ENCODE peak calls at places on chromosomes 16 and 17, in eight cellular contexts. One of them, this sample, is unnamed.

GRCh38 chr16:74999683-75000480 is 1.1 kb downstream of the ZNRF1 start:
- DNase-seq in NCI-H510A treated with DMSO at 0.1 percent for 48 hours: peak; percentile 21
- DNase-seq in CD4-positive, alpha-beta T cell: peak; percentile 70
- DNase-seq in NCI-H1436: peak; percentile 47
- DNase-seq in uterus: peak; percentile 60
- DNase-seq in AML-193: no peak
- DNase-seq in brain microvascular endothelial cell: no peak
- DNase-seq in HEK293T: peak; percentile 23
- DNase-seq in this sample: peak; percentile 57

GRCh38 chr16:9195301-9195700 is 103.9 kb downstream of the HAPSTR1 start:
- DNase-seq in NCI-H510A treated with DMSO at 0.1 percent for 48 hours: no peak
- DNase-seq in CD4-positive, alpha-beta T cell: no peak
- DNase-seq in NCI-H1436: no peak
- DNase-seq in uterus: no peak
- DNase-seq in AML-193: no peak
- DNase-seq in brain microvascular endothelial cell: no peak
- DNase-seq in HEK293T: no peak
- DNase-seq in this sample: no peak

GRCh38 chr17:49545007-49545660 is 30.5 kb upstream of the NXPH3 start:
- DNase-seq in NCI-H510A treated with DMSO at 0.1 percent for 48 hours: no peak
- DNase-seq in CD4-positive, alpha-beta T cell: no peak
- DNase-seq in NCI-H1436: no peak
- DNase-seq in uterus: no peak
- DNase-seq in AML-193: no peak
- DNase-seq in brain microvascular endothelial cell: no peak
- DNase-seq in HEK293T: no peak
- DNase-seq in this sample: no peak

GRCh38 chr17:48547839-48548686 is 3.2 kb upstream of the HOXB2 start:
- DNase-seq in NCI-H510A treated with DMSO at 0.1 percent for 48 hours: no peak
- DNase-seq in CD4-positive, alpha-beta T cell: no peak
- DNase-seq in NCI-H1436: peak; percentile 40
- DNase-seq in uterus: no peak
- DNase-seq in AML-193: no peak
- DNase-seq in brain microvascular endothelial cell: no peak
- DNase-seq in HEK293T: peak; percentile 33
- DNase-seq in this sample: no peak

GRCh38 chr16:68737046-68737729 is at the start of gene CDH1:
- DNase-seq in NCI-H510A treated with DMSO at 0.1 percent for 48 hours: peak; percentile 78
- DNase-seq in CD4-positive, alpha-beta T cell: no peak
- DNase-seq in NCI-H1436: peak; percentile 82
- DNase-seq in uterus: no peak
- DNase-seq in AML-193: no peak
- DNase-seq in brain microvascular endothelial cell: no peak
- DNase-seq in HEK293T: peak; percentile 60
- DNase-seq in this sample: no peak

GRCh38 chr16:12095275-12096161 is 119.0 kb downstream of the SNX29 start:
- DNase-seq in NCI-H510A treated with DMSO at 0.1 percent for 48 hours: peak; percentile 46
- DNase-seq in CD4-positive, alpha-beta T cell: peak; percentile 48
- DNase-seq in NCI-H1436: peak; percentile 53
- DNase-seq in uterus: peak; percentile 63
- DNase-seq in AML-193: peak; percentile 45
- DNase-seq in brain microvascular endothelial cell: peak; percentile 59
- DNase-seq in HEK293T: peak; percentile 77
- DNase-seq in this sample: peak; percentile 78

GRCh38 chr17:38674013-38674748 is 576 bp downstream of the EPOP start:
- DNase-seq in NCI-H510A treated with DMSO at 0.1 percent for 48 hours: no peak
- DNase-seq in CD4-positive, alpha-beta T cell: no peak
- DNase-seq in NCI-H1436: no peak
- DNase-seq in uterus: no peak
- DNase-seq in AML-193: no peak
- DNase-seq in brain microvascular endothelial cell: no peak
- DNase-seq in HEK293T: no peak
- DNase-seq in this sample: no peak

GRCh38 chr16:54287758-54288591 is 1.4 kb upstream of the IRX3 start:
- DNase-seq in NCI-H510A treated with DMSO at 0.1 percent for 48 hours: no peak
- DNase-seq in CD4-positive, alpha-beta T cell: no peak
- DNase-seq in NCI-H1436: no peak
- DNase-seq in uterus: no peak
- DNase-seq in AML-193: no peak
- DNase-seq in brain microvascular endothelial cell: no peak
- DNase-seq in HEK293T: no peak
- DNase-seq in this sample: peak; percentile 43

GRCh38 chr16:9384141-9384540 is 292.7 kb downstream of the HAPSTR1 start:
- DNase-seq in NCI-H510A treated with DMSO at 0.1 percent for 48 hours: no peak
- DNase-seq in CD4-positive, alpha-beta T cell: no peak
- DNase-seq in NCI-H1436: no peak
- DNase-seq in uterus: no peak
- DNase-seq in AML-193: no peak
- DNase-seq in brain microvascular endothelial cell: no peak
- DNase-seq in HEK293T: no peak
- DNase-seq in this sample: no peak

GRCh38 chr17:5438716-5439445 is at the start of gene C1QBP:
- DNase-seq in NCI-H510A treated with DMSO at 0.1 percent for 48 hours: peak; percentile 91
- DNase-seq in CD4-positive, alpha-beta T cell: peak; percentile 85
- DNase-seq in NCI-H1436: peak; percentile 86
- DNase-seq in uterus: peak; percentile 89
- DNase-seq in AML-193: peak; percentile 64
- DNase-seq in brain microvascular endothelial cell: peak; percentile 92
- DNase-seq in HEK293T: peak; percentile 94
- DNase-seq in this sample: peak; percentile 92

GRCh38 chr17:78829477-78829876 is 11.1 kb downstream of the USP36 start:
- DNase-seq in NCI-H510A treated with DMSO at 0.1 percent for 48 hours: no peak
- DNase-seq in CD4-positive, alpha-beta T cell: no peak
- DNase-seq in NCI-H1436: no peak
- DNase-seq in uterus: no peak
- DNase-seq in AML-193: no peak
- DNase-seq in brain microvascular endothelial cell: no peak
- DNase-seq in HEK293T: no peak
- DNase-seq in this sample: no peak

GRCh38 chr17:30130121-30130520 is 13.5 kb downstream of the NSRP1 start:
- DNase-seq in NCI-H510A treated with DMSO at 0.1 percent for 48 hours: no peak
- DNase-seq in CD4-positive, alpha-beta T cell: no peak
- DNase-seq in NCI-H1436: no peak
- DNase-seq in uterus: no peak
- DNase-seq in AML-193: no peak
- DNase-seq in brain microvascular endothelial cell: no peak
- DNase-seq in HEK293T: no peak
- DNase-seq in this sample: no peak

GRCh38 chr17:152860-153420 is 15.6 kb downstream of the SCGB1C2 start:
- DNase-seq in NCI-H510A treated with DMSO at 0.1 percent for 48 hours: no peak
- DNase-seq in CD4-positive, alpha-beta T cell: no peak
- DNase-seq in NCI-H1436: no peak
- DNase-seq in uterus: no peak
- DNase-seq in AML-193: no peak
- DNase-seq in brain microvascular endothelial cell: no peak
- DNase-seq in HEK293T: no peak
- DNase-seq in this sample: peak; percentile 33

GRCh38 chr16:49754495-49755290 is 101.2 kb downstream of the ZNF423 start:
- DNase-seq in NCI-H510A treated with DMSO at 0.1 percent for 48 hours: no peak
- DNase-seq in CD4-positive, alpha-beta T cell: no peak
- DNase-seq in NCI-H1436: no peak
- DNase-seq in uterus: no peak
- DNase-seq in AML-193: no peak
- DNase-seq in brain microvascular endothelial cell: peak; percentile 37
- DNase-seq in HEK293T: no peak
- DNase-seq in this sample: peak; percentile 55

GRCh38 chr17:45876539-45876938 is 17.8 kb upstream of the MAPT start:
- DNase-seq in NCI-H510A treated with DMSO at 0.1 percent for 48 hours: no peak
- DNase-seq in CD4-positive, alpha-beta T cell: no peak
- DNase-seq in NCI-H1436: no peak
- DNase-seq in uterus: no peak
- DNase-seq in AML-193: no peak
- DNase-seq in brain microvascular endothelial cell: no peak
- DNase-seq in HEK293T: no peak
- DNase-seq in this sample: no peak

GRCh38 chr17:41553176-41553575 is 18.7 kb downstream of the KRT9 start:
- DNase-seq in NCI-H510A treated with DMSO at 0.1 percent for 48 hours: no peak
- DNase-seq in CD4-positive, alpha-beta T cell: no peak
- DNase-seq in NCI-H1436: no peak
- DNase-seq in uterus: no peak
- DNase-seq in AML-193: no peak
- DNase-seq in brain microvascular endothelial cell: no peak
- DNase-seq in HEK293T: no peak
- DNase-seq in this sample: no peak

GRCh38 chr16:48321307-48322036 is 63.7 kb downstream of the SIAH1 start:
- DNase-seq in NCI-H510A treated with DMSO at 0.1 percent for 48 hours: no peak
- DNase-seq in CD4-positive, alpha-beta T cell: no peak
- DNase-seq in NCI-H1436: no peak
- DNase-seq in uterus: no peak
- DNase-seq in AML-193: no peak
- DNase-seq in brain microvascular endothelial cell: peak; percentile 61
- DNase-seq in HEK293T: no peak
- DNase-seq in this sample: no peak

GRCh38 chr17:50266384-50267073 is 7.7 kb upstream of the TMEM92 start:
- DNase-seq in NCI-H510A treated with DMSO at 0.1 percent for 48 hours: peak; percentile 40
- DNase-seq in CD4-positive, alpha-beta T cell: no peak
- DNase-seq in NCI-H1436: no peak
- DNase-seq in uterus: peak; percentile 86
- DNase-seq in AML-193: no peak
- DNase-seq in brain microvascular endothelial cell: peak; percentile 80
- DNase-seq in HEK293T: no peak
- DNase-seq in this sample: peak; percentile 56

GRCh38 chr17:8253801-8254200 is 4.7 kb downstream of the PFAS start:
- DNase-seq in NCI-H510A treated with DMSO at 0.1 percent for 48 hours: no peak
- DNase-seq in CD4-positive, alpha-beta T cell: no peak
- DNase-seq in NCI-H1436: no peak
- DNase-seq in uterus: no peak
- DNase-seq in AML-193: no peak
- DNase-seq in brain microvascular endothelial cell: no peak
- DNase-seq in HEK293T: no peak
- DNase-seq in this sample: no peak

GRCh38 chr16:27228621-27229501 is 25.5 kb downstream of the KDM8 start:
- DNase-seq in NCI-H510A treated with DMSO at 0.1 percent for 48 hours: peak; percentile 94
- DNase-seq in CD4-positive, alpha-beta T cell: no peak
- DNase-seq in NCI-H1436: no peak
- DNase-seq in uterus: no peak
- DNase-seq in AML-193: no peak
- DNase-seq in brain microvascular endothelial cell: no peak
- DNase-seq in HEK293T: no peak
- DNase-seq in this sample: peak; percentile 61

GRCh38 chr16:57653936-57654335 is 14.2 kb upstream of the ADGRG3 start:
- DNase-seq in NCI-H510A treated with DMSO at 0.1 percent for 48 hours: no peak
- DNase-seq in CD4-positive, alpha-beta T cell: no peak
- DNase-seq in NCI-H1436: no peak
- DNase-seq in uterus: peak; percentile 42
- DNase-seq in AML-193: no peak
- DNase-seq in brain microvascular endothelial cell: peak; percentile 9
- DNase-seq in HEK293T: no peak
- DNase-seq in this sample: no peak

GRCh38 chr16:2527071-2527783 is 4.0 kb downstream of the CEMP1 start:
- DNase-seq in NCI-H510A treated with DMSO at 0.1 percent for 48 hours: no peak
- DNase-seq in CD4-positive, alpha-beta T cell: no peak
- DNase-seq in NCI-H1436: no peak
- DNase-seq in uterus: no peak
- DNase-seq in AML-193: no peak
- DNase-seq in brain microvascular endothelial cell: no peak
- DNase-seq in HEK293T: no peak
- DNase-seq in this sample: peak; percentile 54

GRCh38 chr16:28879261-28879840 is 1.1 kb downstream of the ATP2A1 start:
- DNase-seq in NCI-H510A treated with DMSO at 0.1 percent for 48 hours: no peak
- DNase-seq in CD4-positive, alpha-beta T cell: no peak
- DNase-seq in NCI-H1436: no peak
- DNase-seq in uterus: no peak
- DNase-seq in AML-193: peak; percentile 27
- DNase-seq in brain microvascular endothelial cell: no peak
- DNase-seq in HEK293T: no peak
- DNase-seq in this sample: no peak

GRCh38 chr16:87830673-87831420 is 38.5 kb downstream of the SLC7A5 start:
- DNase-seq in NCI-H510A treated with DMSO at 0.1 percent for 48 hours: no peak
- DNase-seq in CD4-positive, alpha-beta T cell: no peak
- DNase-seq in NCI-H1436: no peak
- DNase-seq in uterus: no peak
- DNase-seq in AML-193: no peak
- DNase-seq in brain microvascular endothelial cell: no peak
- DNase-seq in HEK293T: no peak
- DNase-seq in this sample: no peak

GRCh38 chr16:64421515-64421914 is 700.3 kb downstream of the CDH11 start:
- DNase-seq in NCI-H510A treated with DMSO at 0.1 percent for 48 hours: no peak
- DNase-seq in CD4-positive, alpha-beta T cell: no peak
- DNase-seq in NCI-H1436: no peak
- DNase-seq in uterus: no peak
- DNase-seq in AML-193: no peak
- DNase-seq in brain microvascular endothelial cell: no peak
- DNase-seq in HEK293T: no peak
- DNase-seq in this sample: no peak

GRCh38 chr17:39739885-39740356 is 2.2 kb downstream of the GRB7 start:
- DNase-seq in NCI-H510A treated with DMSO at 0.1 percent for 48 hours: no peak
- DNase-seq in CD4-positive, alpha-beta T cell: no peak
- DNase-seq in NCI-H1436: no peak
- DNase-seq in uterus: no peak
- DNase-seq in AML-193: no peak
- DNase-seq in brain microvascular endothelial cell: no peak
- DNase-seq in HEK293T: no peak
- DNase-seq in this sample: no peak

GRCh38 chr16:66332599-66332998 is 33.9 kb upstream of the CDH5 start:
- DNase-seq in NCI-H510A treated with DMSO at 0.1 percent for 48 hours: no peak
- DNase-seq in CD4-positive, alpha-beta T cell: no peak
- DNase-seq in NCI-H1436: no peak
- DNase-seq in uterus: no peak
- DNase-seq in AML-193: no peak
- DNase-seq in brain microvascular endothelial cell: no peak
- DNase-seq in HEK293T: no peak
- DNase-seq in this sample: no peak

GRCh38 chr17:75830168-75831031 is 13.8 kb downstream of the UNC13D start:
- DNase-seq in NCI-H510A treated with DMSO at 0.1 percent for 48 hours: no peak
- DNase-seq in CD4-positive, alpha-beta T cell: no peak
- DNase-seq in NCI-H1436: peak; percentile 9
- DNase-seq in uterus: no peak
- DNase-seq in AML-193: no peak
- DNase-seq in brain microvascular endothelial cell: no peak
- DNase-seq in HEK293T: peak; percentile 73
- DNase-seq in this sample: no peak

GRCh38 chr16:11916524-11917285 is 949 bp upstream of the GSPT1 start:
- DNase-seq in NCI-H510A treated with DMSO at 0.1 percent for 48 hours: peak; percentile 15
- DNase-seq in CD4-positive, alpha-beta T cell: no peak
- DNase-seq in NCI-H1436: no peak
- DNase-seq in uterus: no peak
- DNase-seq in AML-193: no peak
- DNase-seq in brain microvascular endothelial cell: no peak
- DNase-seq in HEK293T: peak; percentile 51
- DNase-seq in this sample: no peak

GRCh38 chr17:5545051-5545987 is 39.0 kb downstream of the NLRP1 start:
- DNase-seq in NCI-H510A treated with DMSO at 0.1 percent for 48 hours: no peak
- DNase-seq in CD4-positive, alpha-beta T cell: no peak
- DNase-seq in NCI-H1436: no peak
- DNase-seq in uterus: no peak
- DNase-seq in AML-193: no peak
- DNase-seq in brain microvascular endothelial cell: no peak
- DNase-seq in HEK293T: peak; percentile 4
- DNase-seq in this sample: no peak

GRCh38 chr16:1333149-1333812 is at the start of gene BAIAP3:
- DNase-seq in NCI-H510A treated with DMSO at 0.1 percent for 48 hours: no peak
- DNase-seq in CD4-positive, alpha-beta T cell: peak; percentile 27
- DNase-seq in NCI-H1436: no peak
- DNase-seq in uterus: no peak
- DNase-seq in AML-193: no peak
- DNase-seq in brain microvascular endothelial cell: no peak
- DNase-seq in HEK293T: peak; percentile 86
- DNase-seq in this sample: no peak

GRCh38 chr17:41140360-41141132 is at the start of gene KRTAP4-6:
- DNase-seq in NCI-H510A treated with DMSO at 0.1 percent for 48 hours: no peak
- DNase-seq in CD4-positive, alpha-beta T cell: no peak
- DNase-seq in NCI-H1436: no peak
- DNase-seq in uterus: no peak
- DNase-seq in AML-193: no peak
- DNase-seq in brain microvascular endothelial cell: peak; percentile 88
- DNase-seq in HEK293T: no peak
- DNase-seq in this sample: no peak

GRCh38 chr17:49327835-49328784 is 33.9 kb downstream of the ZNF652 start:
- DNase-seq in NCI-H510A treated with DMSO at 0.1 percent for 48 hours: no peak
- DNase-seq in CD4-positive, alpha-beta T cell: no peak
- DNase-seq in NCI-H1436: no peak
- DNase-seq in uterus: no peak
- DNase-seq in AML-193: peak; percentile 75
- DNase-seq in brain microvascular endothelial cell: no peak
- DNase-seq in HEK293T: no peak
- DNase-seq in this sample: no peak